ENCODE peak calls at places on chromosomes 13 and 19, in eight cellular contexts. Z, O, I, C, F, L, N and Q are unnamed samples.

GRCh38 chr13:109668433-109669233 is 117.8 kb downstream of the IRS2 start:
- DNase-seq in Z (no peak), O (no peak), I (no peak), C (no peak), F (no peak), L (no peak), N (no peak), Q (no peak)

GRCh38 chr13:98267080-98267912 is 90.2 kb upstream of the RNF113B start:
- DNase-seq in Z (peak; percentile 34), O (no peak), I (no peak), C (peak; percentile 48), F (no peak), L (no peak), N (peak; percentile 82), Q (no peak)

GRCh38 chr19:50486823-50487515 is 10.3 kb upstream of the GARIN5A start:
- DNase-seq in Z (peak; percentile 44), O (no peak), I (peak; percentile 88), C (no peak), F (peak; percentile 68), L (no peak), N (peak; percentile 41), Q (no peak)

GRCh38 chr13:45120967-45121366 is 657 bp downstream of the GTF2F2 start:
- DNase-seq in Z (no peak), O (no peak), I (no peak), C (no peak), F (no peak), L (no peak), N (no peak), Q (no peak)

GRCh38 chr19:13841339-13842293 is 35.3 kb upstream of the NANOS3 start:
- DNase-seq in Z (peak; percentile 45), O (peak; percentile 87), I (no peak), C (peak; percentile 69), F (no peak), L (no peak), N (peak; percentile 82), Q (no peak)

GRCh38 chr19:52527134-52527953 is at the start of gene ZNF808:
- DNase-seq in Z (peak; percentile 95), O (peak; percentile 99), I (peak; percentile 84), C (peak; percentile 85), F (peak; percentile 96), L (peak; percentile 95), N (peak; percentile 99), Q (peak; percentile 50)

GRCh38 chr13:34358811-34359513 is 541.0 kb downstream of the RFC3 start:
- DNase-seq in Z (peak; percentile 52), O (no peak), I (no peak), C (peak; percentile 91), F (no peak), L (no peak), N (no peak), Q (no peak)

GRCh38 chr13:114142137-114142550 is 9.7 kb upstream of the RASA3 start:
- DNase-seq in Z (no peak), O (no peak), I (no peak), C (no peak), F (no peak), L (no peak), N (no peak), Q (no peak)

GRCh38 chr13:49347650-49348385 is 96.0 kb downstream of the CAB39L start:
- DNase-seq in Z (no peak), O (no peak), I (no peak), C (no peak), F (no peak), L (no peak), N (no peak), Q (no peak)

GRCh38 chr13:95956589-95957148 is 96.5 kb downstream of the UGGT2 start:
- DNase-seq in Z (peak; percentile 22), O (no peak), I (no peak), C (peak; percentile 47), F (no peak), L (no peak), N (no peak), Q (no peak)

GRCh38 chr19:13881231-13881691 is 4.3 kb downstream of the NANOS3 start:
- DNase-seq in Z (peak; percentile 44), O (peak; percentile 50), I (peak; percentile 38), C (no peak), F (peak; percentile 69), L (no peak), N (peak; percentile 37), Q (no peak)

GRCh38 chr19:51102991-51103390 is 5.2 kb downstream of the CTU1 start:
- DNase-seq in Z (no peak), O (no peak), I (no peak), C (no peak), F (no peak), L (no peak), N (no peak), Q (no peak)

GRCh38 chr13:99377641-99378040 is 70.4 kb upstream of the GPR183 start:
- DNase-seq in Z (no peak), O (no peak), I (no peak), C (no peak), F (no peak), L (no peak), N (no peak), Q (no peak)

GRCh38 chr19:7497292-7497691 is 8.5 kb upstream of the PEX11G start:
- DNase-seq in Z (no peak), O (no peak), I (no peak), C (no peak), F (peak; percentile 72), L (no peak), N (no peak), Q (no peak)
- TF ChIP-seq CTCF in Z (peak; percentile 52), O (peak; percentile 7), I (peak; percentile 64), C (no peak), F (peak; percentile 55), L (no peak), N (peak; percentile 25), Q (peak; percentile 14)

GRCh38 chr13:61994174-61994573 is 578.5 kb upstream of the PCDH20 start:
- DNase-seq in Z (no peak), O (no peak), I (no peak), C (no peak), F (no peak), L (no peak), N (no peak), Q (no peak)
- TF ChIP-seq CTCF in Z (no peak), O (no peak), I (no peak), C (no peak), F (no peak), L (no peak), N (no peak), Q (no peak)

DNA sequence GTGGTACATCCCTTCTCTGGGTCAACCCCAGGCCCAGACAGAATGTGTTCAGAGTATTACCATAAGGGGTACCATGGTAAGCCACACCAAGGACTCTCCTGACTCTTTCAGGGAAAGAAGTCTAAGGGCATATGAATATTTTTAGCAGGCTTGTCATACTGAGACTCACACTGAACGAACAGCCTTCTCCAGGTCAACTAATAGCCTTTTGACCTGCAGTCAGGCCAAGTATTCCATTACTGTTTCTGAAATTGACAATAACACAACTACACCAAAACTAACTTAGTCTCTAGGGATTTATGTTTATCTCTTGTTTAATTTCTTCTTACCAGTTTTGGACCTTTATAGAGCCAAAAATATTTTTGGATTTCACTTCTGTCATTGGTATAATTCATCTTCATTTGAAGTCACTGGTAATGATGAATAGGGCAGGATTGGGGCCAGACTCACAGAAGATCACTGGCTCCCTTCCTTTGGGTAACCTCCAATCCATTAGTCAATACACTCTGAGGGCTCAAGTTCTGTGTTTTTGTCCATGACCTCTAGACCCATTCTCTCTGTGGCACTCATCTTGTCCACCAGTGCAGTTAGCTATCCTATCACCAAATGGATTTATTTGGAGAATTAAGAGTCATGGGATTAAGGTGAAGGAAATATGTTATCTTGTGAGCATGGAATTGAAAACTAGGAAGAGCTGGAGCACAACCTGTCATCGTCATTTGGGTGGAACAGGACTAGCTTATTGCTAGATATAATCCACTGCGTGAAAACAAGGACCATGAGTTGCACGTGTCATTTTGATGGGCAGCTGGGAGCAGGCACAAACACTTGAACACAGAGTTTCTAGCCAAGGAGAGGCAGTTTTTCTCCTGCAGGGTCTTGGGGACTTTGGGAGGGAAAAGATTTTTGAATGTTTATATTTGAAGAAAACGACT is 313.3 kb downstream of the DCLK1 start:
- DNase-seq in Z (no peak), O (no peak), I (no peak), C (no peak), F (no peak), L (no peak), N (no peak), Q (no peak)
- TF ChIP-seq CTCF in Z (no peak), O (no peak), I (no peak), C (no peak), F (no peak), L (no peak), N (no peak), Q (no peak)

DNA sequence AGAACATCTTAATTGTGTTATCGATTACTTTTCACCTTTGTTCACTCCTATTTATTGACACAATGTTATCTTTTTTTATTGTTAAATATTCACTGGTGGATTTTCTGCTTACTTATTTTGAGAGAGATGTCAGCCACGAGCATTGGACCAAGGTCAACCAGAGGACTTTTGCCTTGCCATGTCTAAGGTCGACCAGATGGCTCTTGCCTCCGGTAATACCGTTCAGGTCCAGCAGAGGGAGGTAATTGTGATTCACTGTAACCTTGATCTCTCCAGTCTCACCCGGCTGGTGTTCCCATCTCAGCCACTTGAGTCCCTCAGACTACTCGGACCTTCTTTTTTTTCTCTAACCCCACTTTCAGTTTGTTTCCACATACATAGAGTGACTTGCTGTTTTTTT is 1438.1 kb downstream of the UQCRFS1 start:
- DNase-seq in Z (no peak), O (no peak), I (no peak), C (no peak), F (no peak), L (no peak), N (no peak), Q (no peak)
- TF ChIP-seq CTCF in Z (peak; percentile 9), O (peak; percentile 6), I (peak; percentile 61), C (peak; percentile 40), F (peak; percentile 19), L (no peak), N (no peak), Q (no peak)

GRCh38 chr19:43425567-43426392 is 11.1 kb downstream of the TEX101 start:
- DNase-seq in Z (peak; percentile 30), O (peak; percentile 90), I (no peak), C (peak; percentile 40), F (peak; percentile 41), L (no peak), N (peak; percentile 93), Q (no peak)
- TF ChIP-seq CTCF in Z (peak; percentile 57), O (peak; percentile 23), I (peak; percentile 56), C (peak; percentile 72), F (peak; percentile 58), L (no peak), N (peak; percentile 49), Q (peak; percentile 14)

GRCh38 chr19:33316521-33317284 is 14.4 kb upstream of the CEBPA start:
- DNase-seq in Z (no peak), O (peak; percentile 57), I (no peak), C (no peak), F (no peak), L (no peak), N (peak; percentile 79), Q (no peak)
- TF ChIP-seq CTCF in Z (no peak), O (no peak), I (no peak), C (no peak), F (no peak), L (no peak), N (no peak), Q (no peak)

GRCh38 chr13:89361909-89362308 is 1690.7 kb downstream of the SLITRK5 start:
- DNase-seq in Z (peak; percentile 45), O (no peak), I (no peak), C (peak; percentile 4), F (no peak), L (no peak), N (no peak), Q (no peak)
- TF ChIP-seq CTCF in Z (peak; percentile 40), O (no peak), I (no peak), C (peak; percentile 40), F (peak; percentile 38), L (no peak), N (no peak), Q (no peak)